ENCODE peak calls at places on chromosomes 11 and 22, in seven cellular contexts. R is fibroblast of lung, U is transverse colon, O is body of pancreas, D is AG09309, X is NB4, K is GM23248. Y is an unnamed sample.

GRCh38 chr11:65394125-65394536 is 7.7 kb downstream of the FRMD8 start:
- DNase-seq in R (no peak), U (no peak), O (no peak), D (no peak), X (no peak), K (no peak), Y (no peak)

GRCh38 chr11:28528217-28528616 is 420.0 kb downstream of the METTL15 start:
- DNase-seq in R (no peak), U (no peak), O (no peak), D (peak; percentile 46), X (no peak), K (peak; percentile 12), Y (no peak)

GRCh38 chr11:133659542-133660201 is 127.4 kb upstream of the OPCML start:
- DNase-seq in R (no peak), U (no peak), O (no peak), D (no peak), X (peak; percentile 23), K (no peak), Y (peak; percentile 63)

GRCh38 chr11:119739975-119740374 is 11.0 kb upstream of the NECTIN1 start:
- DNase-seq in R (no peak), U (peak; percentile 85), O (peak; percentile 93), D (no peak), X (no peak), K (no peak), Y (no peak)

GRCh38 chr11:82883853-82884252 is 16.4 kb downstream of the PRCP start:
- DNase-seq in R (no peak), U (no peak), O (no peak), D (no peak), X (no peak), K (peak; percentile 39), Y (no peak)

GRCh38 chr11:116606060-116606459 is 166.7 kb downstream of the BUD13 start:
- DNase-seq in R (no peak), U (no peak), O (no peak), D (no peak), X (no peak), K (no peak), Y (peak; percentile 4)

GRCh38 chr11:59918494-59918893 is 19.7 kb upstream of the OOSP1 start:
- DNase-seq in R (no peak), U (no peak), O (no peak), D (no peak), X (no peak), K (peak; percentile 82), Y (no peak)

GRCh38 chr11:4048340-4048739 is 46.3 kb upstream of the RRM1 start:
- DNase-seq in R (peak; percentile 31), U (no peak), O (no peak), D (no peak), X (no peak), K (no peak), Y (no peak)

GRCh38 chr11:1623716-1624115 is 1.8 kb upstream of the KRTAP5-4 start:
- DNase-seq in R (no peak), U (no peak), O (no peak), D (no peak), X (no peak), K (no peak), Y (no peak)

GRCh38 chr11:122439911-122440782 is 215.4 kb upstream of the UBASH3B start:
- DNase-seq in R (peak; percentile 83), U (no peak), O (peak; percentile 61), D (no peak), X (peak; percentile 41), K (peak; percentile 72), Y (no peak)

GRCh38 chr22:24961217-24961844 is 8.8 kb downstream of the KIAA1671 start:
- DNase-seq in R (no peak), U (no peak), O (no peak), D (no peak), X (no peak), K (no peak), Y (no peak)

GRCh38 chr11:73612601-73613137 is 14.8 kb upstream of the FAM168A start:
- DNase-seq in R (no peak), U (no peak), O (no peak), D (no peak), X (no peak), K (no peak), Y (no peak)

GRCh38 chr11:118924591-118925585 is 838 bp downstream of the BCL9L start:
- DNase-seq in R (peak; percentile 31), U (peak; percentile 64), O (peak; percentile 73), D (no peak), X (peak; percentile 68), K (peak; percentile 68), Y (peak; percentile 59)

GRCh38 chr22:49853981-49854791 is 542 bp downstream of the ZBED4 start:
- DNase-seq in R (peak; percentile 27), U (peak; percentile 50), O (peak; percentile 50), D (no peak), X (peak; percentile 56), K (peak; percentile 61), Y (peak; percentile 23)

GRCh38 chr22:17257091-17257490 is 37.9 kb upstream of the ADA2 start:
- DNase-seq in R (no peak), U (no peak), O (no peak), D (no peak), X (no peak), K (no peak), Y (no peak)

GRCh38 chr11:10322830-10323792 is 18.2 kb downstream of the ADM start:
- DNase-seq in R (peak; percentile 94), U (peak; percentile 65), O (peak; percentile 74), D (no peak), X (peak; percentile 74), K (peak; percentile 94), Y (no peak)

GRCh38 chr22:50304528-50305392 is 2.7 kb downstream of the PLXNB2 start:
- DNase-seq in R (peak; percentile 34), U (peak; percentile 56), O (peak; percentile 56), D (no peak), X (peak; percentile 83), K (peak; percentile 69), Y (no peak)

GRCh38 chr11:33033493-33033892 is 5.9 kb upstream of the TCP11L1 start:
- DNase-seq in R (no peak), U (no peak), O (no peak), D (no peak), X (no peak), K (no peak), Y (no peak)

GRCh38 chr11:103326070-103326794 is 217.0 kb downstream of the DYNC2H1 start:
- DNase-seq in R (peak; percentile 83), U (peak; percentile 9), O (peak; percentile 25), D (peak; percentile 46), X (peak; percentile 79), K (peak; percentile 85), Y (peak; percentile 44)

GRCh38 chr22:49150801-49151221 is 676.9 kb downstream of the BRD1 start:
- DNase-seq in R (no peak), U (no peak), O (no peak), D (no peak), X (no peak), K (no peak), Y (peak; percentile 78)

GRCh38 chr11:108199446-108200321 is 22.8 kb downstream of the NPAT start:
- DNase-seq in R (peak; percentile 44), U (no peak), O (no peak), D (peak; percentile 16), X (peak; percentile 63), K (peak; percentile 66), Y (no peak)

DNA sequence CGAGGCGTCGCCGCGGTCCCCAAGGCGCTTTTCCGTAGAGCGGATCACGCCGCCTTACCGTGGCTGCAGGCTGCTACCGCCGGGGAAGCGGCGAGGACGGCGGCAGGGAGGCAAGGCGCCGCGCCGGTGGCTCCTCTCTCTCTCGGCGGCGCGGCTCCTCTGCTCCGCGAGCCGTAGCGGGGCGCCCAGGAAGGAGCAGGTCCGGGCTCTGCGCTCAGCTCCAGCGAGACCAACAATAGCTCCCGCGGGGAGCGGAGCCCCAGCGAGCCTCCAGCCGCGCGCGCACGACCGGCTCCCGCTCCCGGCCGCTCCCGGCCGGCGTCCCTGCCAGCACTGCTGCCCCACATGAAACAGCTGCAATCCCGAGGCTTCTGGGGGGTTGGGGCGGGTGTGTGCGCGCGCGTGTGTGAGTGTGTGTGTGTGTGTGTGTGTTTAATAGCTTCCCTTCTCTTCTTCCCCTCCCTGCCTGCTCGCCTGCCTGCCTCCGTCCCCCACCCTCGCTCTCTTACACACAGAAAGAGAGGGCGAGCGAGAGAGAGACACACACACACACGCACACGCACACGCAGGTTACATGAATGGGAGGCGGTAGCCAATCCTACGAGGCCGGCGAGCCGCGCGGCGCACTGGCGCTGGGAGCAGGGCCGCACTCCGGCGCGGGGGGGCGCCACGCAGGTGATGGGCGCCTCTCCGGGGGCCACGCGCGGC is at the start of gene TENM4:
- DNase-seq in R (peak; percentile 96), U (peak; percentile 35), O (peak; percentile 50), D (peak; percentile 50), X (no peak), K (peak; percentile 61), Y (peak; percentile 33)
- H3K4me3 ChIP-seq in R (peak within 1 kb of the TSS; percentile 83), U (peak within 1 kb of the TSS; percentile 39), O (peak within 1 kb of the TSS; percentile 20), D (peak within 1 kb of the TSS; percentile 65), X (no peak within 1 kb of the TSS), K (peak within 1 kb of the TSS; percentile 69), Y (peak within 1 kb of the TSS; percentile 46)

GRCh38 chr22:39239561-39240423 is 5.0 kb downstream of the PDGFB start:
- DNase-seq in R (no peak), U (peak; percentile 88), O (peak; percentile 98), D (no peak), X (no peak), K (no peak), Y (no peak)
- H3K4me3 ChIP-seq in R (no peak overlapping the region), U (no peak overlapping the region), O (no peak overlapping the region), D (no peak overlapping the region), X (no peak overlapping the region), K (no peak overlapping the region), Y (no peak overlapping the region)

GRCh38 chr11:75240381-75241035 is at the start of gene TPBGL:
- DNase-seq in R (no peak), U (no peak), O (no peak), D (no peak), X (no peak), K (peak; percentile 5), Y (peak; percentile 61)
- H3K4me3 ChIP-seq in R (peak within 1 kb of the TSS; percentile 30), U (peak within 1 kb of the TSS; percentile 40), O (no peak within 1 kb of the TSS), D (no peak within 1 kb of the TSS), X (no peak within 1 kb of the TSS), K (peak within 1 kb of the TSS; percentile 65), Y (peak within 1 kb of the TSS; percentile 60)

GRCh38 chr11:37107415-37107814 is 509.4 kb upstream of the RAG2 start:
- DNase-seq in R (no peak), U (no peak), O (no peak), D (no peak), X (no peak), K (no peak), Y (no peak)

GRCh38 chr11:37108436-37109204 is 510.6 kb upstream of the RAG2 start:
- DNase-seq in R (peak; percentile 2), U (no peak), O (no peak), D (no peak), X (peak; percentile 10), K (no peak), Y (no peak)

GRCh38 chr11:37105456-37105855 is 507.4 kb upstream of the RAG2 start:
- DNase-seq in R (no peak), U (no peak), O (no peak), D (no peak), X (no peak), K (no peak), Y (no peak)

GRCh38 chr11:37110383-37110782 is 512.3 kb upstream of the RAG2 start:
- DNase-seq in R (no peak), U (no peak), O (no peak), D (no peak), X (no peak), K (no peak), Y (no peak)

DNA sequence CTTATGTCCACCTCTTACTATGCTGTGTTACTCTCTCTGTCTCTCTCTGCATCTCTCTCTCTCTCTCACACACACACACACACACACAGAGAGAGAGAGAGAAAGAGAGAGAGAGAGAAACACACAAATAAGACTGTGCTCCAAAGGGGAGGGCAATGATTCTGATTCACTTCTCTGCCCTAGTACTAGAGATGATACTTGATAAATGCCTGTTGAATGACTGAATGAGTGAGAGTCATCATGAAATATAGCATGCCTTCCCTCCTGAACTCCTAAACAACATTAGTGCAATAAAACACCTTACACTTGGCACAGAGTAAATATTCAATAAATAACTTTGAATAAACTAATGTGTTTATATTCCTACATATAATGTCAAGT is 511.2 kb upstream of the RAG2 start:
- DNase-seq in R (no peak), U (no peak), O (no peak), D (no peak), X (no peak), K (no peak), Y (no peak)
- H3K4me3 ChIP-seq in R (no peak overlapping the region), U (no peak overlapping the region), O (no peak overlapping the region), D (no peak overlapping the region), X (no peak overlapping the region), K (no peak overlapping the region), Y (no peak overlapping the region)